ENCODE peak calls at places on chromosomes 13 and 19, in four cellular contexts. Y is IMR-90, O is H9, N is H1. G is an unnamed sample.

GRCh38 chr13:112793545-112794445 is 104.0 kb downstream of the ATP11A start:
- DNase-seq in Y (no peak), N (no peak), O (no peak), G (no peak)

GRCh38 chr13:106348032-106348431 is 187.4 kb downstream of the EFNB2 start:
- DNase-seq in Y (peak), O (no peak), N (no peak), G (peak)

GRCh38 chr13:82800391-82800790 is 1081.9 kb downstream of the SLITRK1 start:
- DNase-seq in Y (no peak), O (no peak), N (no peak), G (no peak)

GRCh38 chr13:30739646-30740642 is 4.6 kb downstream of the ALOX5AP start:
- DNase-seq in Y (peak), N (no peak), O (no peak), G (peak)

GRCh38 chr13:20394506-20394905 is 131.2 kb downstream of the CRYL1 start:
- DNase-seq in Y (no peak), O (no peak), N (no peak), G (no peak)

GRCh38 chr13:45721203-45721731 is 19.1 kb downstream of the CBY2 start:
- DNase-seq in N (no peak), O (no peak), Y (no peak), G (no peak)

GRCh38 chr19:2477141-2477710 is 1.3 kb downstream of the GADD45B start:
- DNase-seq in N (no peak), Y (peak), O (no peak), G (no peak)

GRCh38 chr19:18131841-18132596 is 20.9 kb upstream of the PIK3R2 start:
- DNase-seq in N (no peak), O (peak), Y (no peak), G (no peak)

GRCh38 chr19:6065685-6066365 is 44.5 kb downstream of the RFX2 start:
- DNase-seq in Y (peak), N (no peak), O (peak), G (peak)

GRCh38 chr19:29439688-29440550 is 85.9 kb upstream of the VSTM2B start:
- DNase-seq in O (no peak), Y (no peak), N (no peak), G (no peak)

GRCh38 chr19:7505682-7506384 is 10.1 kb upstream of the ZNF358 start:
- DNase-seq in O (no peak), Y (no peak), N (no peak), G (peak)

GRCh38 chr19:6811906-6812305 is 39.4 kb downstream of the VAV1 start:
- DNase-seq in Y (peak), N (no peak), O (peak), G (peak)

GRCh38 chr13:73341748-73342147 is 282.9 kb downstream of the KLF5 start:
- DNase-seq in Y (peak), O (peak), N (no peak), G (peak)

GRCh38 chr19:57171551-57172081 is 4.3 kb upstream of the DUXA start:
- DNase-seq in Y (peak), N (peak), O (peak), G (peak)

GRCh38 chr19:4337906-4338440 is 654 bp downstream of the STAP2 start:
- DNase-seq in O (no peak), N (no peak), Y (no peak), G (peak)

GRCh38 chr19:939439-939838 is 13.6 kb downstream of the ARID3A start:
- DNase-seq in N (no peak), O (no peak), Y (no peak), G (no peak)

GRCh38 chr19:42198676-42199439 is 18.6 kb downstream of the DEDD2 start:
- DNase-seq in O (peak), Y (no peak), N (no peak), G (peak)

GRCh38 chr19:34316741-34317241 is 48.2 kb upstream of the GPI start:
- DNase-seq in N (no peak), O (no peak), Y (peak), G (no peak)

GRCh38 chr13:62085337-62085736 is 669.7 kb upstream of the PCDH20 start:
- DNase-seq in Y (no peak), O (no peak), N (no peak), G (peak)

GRCh38 chr13:46119883-46120614 is 15.2 kb upstream of the CPB2 start:
- DNase-seq in O (no peak), Y (peak), N (no peak), G (peak)

GRCh38 chr19:2044709-2045500 is 6.1 kb downstream of the MKNK2 start:
- DNase-seq in O (peak), N (no peak), Y (no peak), G (no peak)

GRCh38 chr13:32666990-32667571 is 80.8 kb downstream of the PDS5B start:
- DNase-seq in N (no peak), O (no peak), Y (no peak), G (no peak)

GRCh38 chr19:17538684-17539287 is 16.7 kb upstream of the COLGALT1 start:
- DNase-seq in Y (no peak), O (no peak), N (no peak), G (peak)

GRCh38 chr19:12939292-12939606 is 840 bp downstream of the CALR start:
- DNase-seq in Y (peak), O (no peak), N (no peak), G (peak)

GRCh38 chr19:18023596-18024212 is 15.7 kb downstream of the ARRDC2 start:
- DNase-seq in Y (no peak), O (no peak), N (no peak), G (no peak)

GRCh38 chr19:55460670-55461258 is 678 bp downstream of the ISOC2 start:
- DNase-seq in N (no peak), O (peak), Y (peak), G (peak)

GRCh38 chr13:55572408-55572807 is 1568.3 kb upstream of the PRR20A start:
- DNase-seq in Y (no peak), O (no peak), N (no peak), G (no peak)

GRCh38 chr13:103852036-103852435 is 785.8 kb upstream of the SLC10A2 start:
- DNase-seq in N (no peak), O (no peak), Y (no peak), G (no peak)
- H4K5ac ChIP-seq in N (no peak), O (no peak), Y (no peak), G (no peak)

DNA sequence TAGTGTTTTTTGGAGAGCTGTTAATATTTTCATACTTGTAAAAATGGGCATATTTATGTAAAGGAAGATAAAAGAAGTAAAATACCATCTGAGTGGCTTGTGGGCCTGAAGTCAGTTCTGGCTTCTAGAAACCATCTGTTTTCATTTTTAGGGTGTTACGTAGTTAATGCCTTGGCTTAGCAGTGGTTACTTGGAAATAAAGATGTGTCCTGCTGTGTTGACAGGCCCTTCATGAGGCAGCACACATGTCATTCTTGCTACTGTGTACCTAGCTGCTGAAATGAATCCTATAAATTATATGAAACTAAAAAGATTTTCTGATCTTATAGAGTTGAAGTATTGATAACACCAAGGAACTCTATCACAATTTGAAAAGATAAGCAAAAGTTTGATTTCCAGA is 16.0 kb downstream of the ILF3 start:
- DNase-seq in O (no peak), Y (no peak), N (no peak), G (no peak)
- H3K56ac ChIP-seq in O (no peak), Y (no peak), N (no peak), G (no peak)

DNA sequence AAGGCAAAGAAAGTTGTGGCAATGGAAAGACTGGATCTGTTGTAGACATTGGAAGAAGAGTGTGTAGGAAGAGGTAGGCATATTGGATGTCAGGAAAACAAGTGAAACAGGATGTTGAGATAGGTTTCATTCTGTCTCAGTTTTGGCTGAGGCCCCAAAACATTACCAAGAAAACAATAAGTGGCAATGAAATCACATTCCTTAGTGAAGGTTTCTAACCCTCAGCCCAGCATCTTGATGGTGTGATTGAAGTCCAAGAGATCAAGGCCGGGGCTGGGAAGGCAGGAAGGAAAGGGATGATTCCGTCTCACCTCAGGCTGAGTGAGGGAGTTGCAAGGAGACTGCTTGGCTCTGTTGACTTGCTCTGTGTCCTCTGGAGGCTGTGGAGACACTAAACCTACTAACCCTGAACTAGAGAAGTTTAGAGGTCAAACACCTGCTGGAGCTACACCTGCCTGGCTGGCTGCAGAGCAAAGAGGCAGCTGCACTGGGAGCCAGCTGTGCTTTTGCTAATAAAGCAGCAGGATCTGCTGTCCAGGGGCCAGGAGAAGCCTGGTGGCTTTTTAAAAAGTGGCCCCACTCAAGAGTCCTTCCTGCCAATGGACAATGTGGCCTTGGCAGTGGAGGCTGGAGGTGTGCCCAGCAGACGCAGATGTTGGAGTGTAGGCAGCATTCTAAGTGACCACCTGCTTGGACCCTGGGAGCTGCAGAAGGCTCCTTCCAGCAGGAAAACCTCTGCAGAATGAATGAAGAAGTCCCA is 53.6 kb downstream of the DGKH start:
- DNase-seq in Y (no peak), N (no peak), O (no peak), G (no peak)
- H4K5ac ChIP-seq in Y (no peak), N (no peak), O (no peak), G (no peak)

GRCh38 chr19:35862528-35862927 is 5.8 kb downstream of the KIRREL2 start:
- DNase-seq in N (no peak), Y (no peak), O (no peak), G (peak)
- H3K56ac ChIP-seq in N (no peak), Y (no peak), O (no peak), G (no peak)

DNA sequence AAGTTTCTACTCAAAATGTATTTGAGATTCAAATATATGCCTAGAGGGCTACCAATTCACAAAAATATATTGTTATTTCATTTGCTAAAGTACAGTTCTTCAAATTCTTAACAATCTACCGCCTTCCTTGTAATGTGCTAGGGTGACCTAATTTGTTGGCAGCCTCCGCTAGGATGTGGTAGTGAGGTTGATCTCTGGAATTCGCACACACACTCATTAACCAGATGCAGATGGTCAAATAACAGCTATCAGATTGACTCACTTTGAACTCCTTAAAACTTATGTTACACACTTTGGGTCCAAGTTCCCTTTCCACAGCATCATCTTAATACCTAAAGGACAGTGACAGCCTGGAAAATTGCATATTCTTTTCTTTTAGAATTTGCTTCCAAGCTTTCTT is 367.3 kb downstream of the DCT start:
- DNase-seq in N (no peak), O (no peak), Y (peak), G (peak)
- H4K5ac ChIP-seq in N (no peak), O (no peak), Y (no peak), G (no peak)

GRCh38 chr19:58305932-58306323 is 751 bp downstream of the ERVK3-1 start:
- DNase-seq in Y (no peak), O (no peak), N (no peak), G (no peak)
- H3K56ac ChIP-seq in Y (no peak), O (no peak), N (no peak), G (peak)

DNA sequence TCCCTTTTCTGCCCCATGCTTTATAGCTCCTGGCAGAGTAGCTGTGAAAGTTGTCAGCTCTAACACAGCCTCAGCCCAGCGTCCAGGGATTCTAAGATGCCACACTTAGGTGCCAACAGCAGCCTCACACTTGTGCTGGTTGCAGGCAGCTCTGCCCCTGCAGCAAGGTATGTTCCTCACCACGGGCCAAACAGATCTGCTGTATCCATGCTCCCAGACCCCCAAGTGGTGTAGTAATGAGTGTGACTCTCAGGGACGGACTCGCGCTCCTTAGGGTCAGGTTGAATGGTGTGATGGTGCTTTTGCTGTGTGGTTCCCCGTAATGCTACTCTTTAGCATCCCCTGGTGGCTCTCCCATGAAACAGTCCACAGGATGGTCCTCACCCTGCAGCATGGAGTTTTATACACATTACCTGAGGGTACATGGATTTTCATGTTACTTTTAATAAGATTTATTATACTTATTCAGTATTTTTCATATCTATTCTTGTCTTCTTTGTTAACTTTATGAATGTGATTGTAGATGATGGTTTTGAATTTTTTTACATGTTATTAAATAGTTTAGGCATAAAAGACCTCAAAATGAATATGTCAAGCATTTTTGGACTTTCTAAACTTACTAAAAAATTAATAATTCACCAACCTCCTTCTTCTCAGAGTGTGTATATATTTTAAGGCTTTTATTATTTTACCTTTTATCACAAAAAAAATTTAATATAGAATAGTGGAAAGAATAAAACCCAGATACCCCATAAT is 232.5 kb downstream of the SLC7A1 start:
- DNase-seq in Y (peak), O (peak), N (peak), G (peak)
- H4K5ac ChIP-seq in Y (no peak), O (no peak), N (no peak), G (no peak)

DNA sequence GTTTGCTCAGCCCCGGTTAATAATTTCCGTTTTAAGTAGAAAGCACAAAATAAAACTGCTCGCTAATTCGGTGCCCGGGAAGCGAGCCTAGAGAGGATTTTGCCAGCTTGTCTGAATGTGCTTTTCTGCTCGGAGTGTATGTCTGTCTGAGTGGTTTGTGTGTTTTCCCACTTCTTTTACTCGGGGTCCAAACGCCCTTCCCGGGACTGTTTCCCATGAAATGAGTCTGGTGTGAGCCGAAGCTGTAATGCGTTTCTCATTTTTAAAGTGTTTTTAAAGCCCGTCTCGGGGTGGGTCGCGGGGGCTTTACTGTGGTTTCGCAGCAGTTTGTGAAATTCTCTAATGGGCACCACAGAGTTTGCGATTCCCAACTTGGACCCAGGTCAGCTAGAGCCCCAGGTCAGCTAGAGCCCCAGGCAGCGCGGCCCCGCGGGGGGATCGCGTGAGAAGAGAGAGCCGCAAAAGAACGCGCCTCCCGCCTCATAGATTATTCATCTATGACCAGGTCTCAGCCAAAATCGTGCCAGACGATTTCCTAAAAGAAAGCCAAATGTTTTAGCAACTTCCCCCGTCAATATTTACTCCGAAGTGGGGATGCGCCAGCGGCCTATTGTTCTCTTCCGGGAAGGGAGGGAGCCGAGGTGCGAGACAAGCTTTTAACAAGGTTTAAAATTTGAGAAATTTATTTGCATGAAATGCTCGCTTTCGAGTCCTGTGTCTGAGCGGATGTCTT is 2.0 kb downstream of the ZIC2 start:
- DNase-seq in O (peak), Y (no peak), N (no peak), G (peak)
- H3K56ac ChIP-seq in O (no peak), Y (no peak), N (peak), G (peak)

G was measured in mesendoderm.